ENCODE peak calls at places on chromosomes 13 and 19, in six cellular contexts. H, E, W, X, K and J are unnamed samples. For H3K9me3, the result is how much of the 10 kb centered on the place peaks cover.

GRCh38 chr13:114065141-114065925 is 67.1 kb downstream of the RASA3 start:
- DNase-seq in W (peak), E (peak), K (peak), H (peak), X (peak), J (peak)

GRCh38 chr13:30615851-30616311 is 1.8 kb upstream of the USPL1 start:
- DNase-seq in E (no peak), H (no peak), X (no peak), W (peak), K (no peak), J (no peak)

GRCh38 chr13:41543664-41544300 is 86.4 kb downstream of the RGCC start:
- DNase-seq in X (no peak), H (no peak), E (no peak), W (no peak), K (no peak), J (no peak)

GRCh38 chr13:98619556-98619955 is 42.6 kb upstream of the STK24 start:
- DNase-seq in K (no peak), E (no peak), W (no peak), X (no peak), H (no peak), J (no peak)

GRCh38 chr19:40356681-40357595 is 8.4 kb downstream of the PLD3 start:
- DNase-seq in W (no peak), K (no peak), E (no peak), X (no peak), H (no peak), J (no peak)

GRCh38 chr13:59261928-59262488 is 901.7 kb downstream of the DIAPH3 start:
- DNase-seq in K (no peak), E (no peak), W (no peak), H (no peak), X (no peak), J (no peak)

GRCh38 chr19:53520547-53521372 is 17.2 kb upstream of the ZNF331 start:
- DNase-seq in E (peak), W (peak), H (peak), K (peak), X (peak), J (peak)

GRCh38 chr19:10701955-10702307 is 692 bp downstream of the QTRT1 start:
- DNase-seq in K (no peak), W (no peak), X (no peak), E (no peak), H (peak), J (no peak)

GRCh38 chr13:23752111-23753001 is 136.8 kb downstream of the MIPEP start:
- DNase-seq in E (no peak), H (no peak), X (no peak), W (no peak), K (no peak), J (no peak)

GRCh38 chr13:42559057-42559456 is 14.9 kb upstream of the TNFSF11 start:
- DNase-seq in K (no peak), E (no peak), H (no peak), X (no peak), W (no peak), J (no peak)
- TF ChIP-seq EP300 in K (no peak), E (no peak), H (no peak), X (no peak), W (no peak), J (no peak)

DNA sequence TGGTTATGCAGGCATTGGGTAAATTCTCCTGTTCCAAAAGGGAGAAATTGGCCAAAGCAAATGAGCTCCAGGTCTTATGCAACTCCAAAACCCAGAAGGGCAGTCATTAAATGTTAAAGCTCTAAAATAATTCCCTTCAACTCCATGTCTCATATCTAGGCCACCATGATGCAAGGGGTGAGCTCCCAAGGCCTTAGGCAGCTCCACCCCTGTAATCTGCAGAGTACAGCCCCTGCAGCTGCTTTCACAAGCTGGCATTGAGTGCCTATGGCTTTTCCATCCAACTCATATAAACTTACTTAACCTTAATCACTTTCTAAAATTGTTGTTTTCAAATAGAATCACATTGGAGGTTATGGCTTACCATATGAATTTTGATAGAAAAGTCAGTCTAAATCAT is 44.7 kb upstream of the ZNF429 start:
- DNase-seq in H (no peak), K (no peak), E (no peak), W (no peak), X (no peak), J (no peak)
- H3K9me3 ChIP-seq in H (under half), K (under half), E (under half), W (under half), X (half or more), J (under half)

GRCh38 chr19:18610556-18611326 is 1.9 kb upstream of the TMEM59L start:
- DNase-seq in E (no peak), H (no peak), W (no peak), X (no peak), K (no peak), J (no peak)
- TF ChIP-seq EP300 in E (no peak), H (no peak), W (no peak), X (no peak), K (no peak), J (no peak)

GRCh38 chr19:52498571-52498970 is 28.9 kb upstream of the ZNF808 start:
- DNase-seq in K (no peak), H (no peak), W (no peak), X (no peak), E (no peak), J (no peak)

GRCh38 chr19:52492991-52493470 is 34.4 kb upstream of the ZNF808 start:
- DNase-seq in W (no peak), K (peak), H (no peak), E (no peak), X (no peak), J (no peak)

GRCh38 chr19:52492201-52492960 is 35.1 kb upstream of the ZNF808 start:
- DNase-seq in E (no peak), W (no peak), X (no peak), K (peak), H (no peak), J (no peak)

GRCh38 chr19:52494518-52494917 is 33.0 kb upstream of the ZNF808 start:
- DNase-seq in K (no peak), E (no peak), W (no peak), X (no peak), H (no peak), J (no peak)
- H3K9me3 ChIP-seq in K (under half), E (half or more), W (under half), X (half or more), H (under half), J (under half)